ENCODE peak calls at places on chromosome 18, in eight cellular contexts. K, V, C, N, W, L, I and R are unnamed samples.

GRCh38 chr18:39966275-39966674 is 1988.8 kb upstream of the PIK3C3 start:
- DNase-seq in L (no peak), N (no peak), W (no peak), V (no peak), I (no peak), C (peak; percentile 11), K (no peak), R (no peak)

GRCh38 chr18:35457140-35457704 is 40.5 kb downstream of the INO80C start:
- DNase-seq in W (no peak), I (no peak), K (no peak), V (no peak), L (no peak), C (no peak), N (no peak), R (no peak)

GRCh38 chr18:814300-815084 is 2.5 kb upstream of the YES1 start:
- DNase-seq in I (no peak), L (no peak), K (no peak), N (no peak), V (no peak), C (no peak), W (no peak), R (no peak)

GRCh38 chr18:55048892-55049291 is 89.6 kb upstream of the CCDC68 start:
- DNase-seq in K (no peak), L (no peak), V (no peak), N (no peak), I (no peak), C (no peak), W (no peak), R (no peak)

GRCh38 chr18:45764000-45764686 is 40.2 kb downstream of the SLC14A1 start:
- DNase-seq in I (no peak), V (no peak), L (no peak), K (no peak), W (no peak), C (peak; percentile 43), N (no peak), R (no peak)

GRCh38 chr18:10524507-10525425 is 1.1 kb upstream of the NAPG start:
- DNase-seq in L (no peak), N (no peak), V (no peak), C (no peak), I (no peak), K (no peak), W (no peak), R (no peak)

GRCh38 chr18:54392621-54393023 is 34.9 kb downstream of the C18orf54 start:
- DNase-seq in V (peak; percentile 66), L (no peak), N (peak; percentile 78), K (no peak), I (no peak), C (peak; percentile 82), W (peak; percentile 30), R (no peak)

GRCh38 chr18:55833543-55833942 is 245.6 kb upstream of the TCF4 start:
- DNase-seq in W (no peak), I (no peak), V (no peak), K (no peak), L (peak; percentile 21), N (no peak), C (peak; percentile 75), R (no peak)

GRCh38 chr18:76421291-76422078 is 73.6 kb downstream of the ZNF516 start:
- DNase-seq in C (no peak), K (no peak), W (no peak), L (no peak), N (no peak), V (no peak), I (no peak), R (no peak)

GRCh38 chr18:63147010-63147409 is 172.6 kb downstream of the BCL2 start:
- DNase-seq in C (no peak), I (no peak), W (no peak), N (no peak), L (no peak), K (no peak), V (no peak), R (no peak)

GRCh38 chr18:63150326-63150725 is 169.2 kb downstream of the BCL2 start:
- DNase-seq in N (no peak), V (no peak), I (no peak), C (no peak), K (no peak), W (no peak), L (no peak), R (no peak)

GRCh38 chr18:63147973-63148372 is 171.6 kb downstream of the BCL2 start:
- DNase-seq in L (no peak), K (no peak), V (no peak), I (no peak), W (no peak), C (no peak), N (no peak), R (no peak)

GRCh38 chr18:63149200-63149587 is 170.4 kb downstream of the BCL2 start:
- DNase-seq in K (no peak), V (no peak), N (no peak), I (no peak), L (no peak), C (peak; percentile 24), W (no peak), R (no peak)

GRCh38 chr18:63148449-63149199 is 170.9 kb downstream of the BCL2 start:
- DNase-seq in K (no peak), N (no peak), L (peak; percentile 66), V (no peak), W (no peak), I (no peak), C (no peak), R (no peak)
- H3K27ac ChIP-seq in K (no peak overlapping the region), N (no peak overlapping the region), L (peak overlapping the region; percentile 65), V (no peak overlapping the region), W (no peak overlapping the region), I (no peak overlapping the region), C (no peak overlapping the region), R (no peak overlapping the region)

DNA sequence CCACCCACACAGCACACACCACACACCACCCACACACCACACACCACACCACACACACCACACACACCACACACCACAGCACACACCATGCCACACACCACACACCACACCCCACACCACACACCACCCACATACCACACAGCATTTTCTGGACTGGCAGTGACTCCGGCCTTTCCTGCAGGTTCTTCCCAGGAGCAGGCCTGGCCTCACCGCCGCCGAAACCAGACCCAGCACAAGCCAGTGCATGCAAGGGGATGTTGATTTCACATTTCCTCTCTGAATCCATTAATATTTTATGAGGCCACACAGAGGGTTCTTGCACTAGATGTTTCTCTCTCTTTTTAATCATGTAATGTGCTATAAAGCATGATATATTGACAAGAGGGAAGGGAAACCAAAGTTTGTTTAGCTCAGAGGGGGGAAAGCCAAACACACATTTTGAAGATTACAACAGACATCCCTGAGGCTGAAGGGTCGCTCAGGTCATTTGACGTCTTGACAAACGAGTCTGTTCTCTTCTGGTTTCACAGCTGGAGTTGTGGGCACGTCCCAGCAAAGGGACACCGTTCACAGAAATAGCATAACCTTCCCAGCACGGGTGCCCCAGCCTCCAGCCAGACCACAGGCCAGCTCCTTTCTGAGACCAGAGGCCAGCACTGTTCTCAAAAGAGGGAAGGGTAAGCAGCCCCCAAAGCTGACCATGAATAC is 340.6 kb upstream of the SALL3 start:
- DNase-seq in V (no peak), K (no peak), W (no peak), L (no peak), C (no peak), N (no peak), I (no peak), R (no peak)
- H3K27ac ChIP-seq in V (no peak overlapping the region), K (no peak overlapping the region), W (no peak overlapping the region), L (no peak overlapping the region), C (no peak overlapping the region), N (no peak overlapping the region), I (no peak overlapping the region), R (no peak overlapping the region)

DNA sequence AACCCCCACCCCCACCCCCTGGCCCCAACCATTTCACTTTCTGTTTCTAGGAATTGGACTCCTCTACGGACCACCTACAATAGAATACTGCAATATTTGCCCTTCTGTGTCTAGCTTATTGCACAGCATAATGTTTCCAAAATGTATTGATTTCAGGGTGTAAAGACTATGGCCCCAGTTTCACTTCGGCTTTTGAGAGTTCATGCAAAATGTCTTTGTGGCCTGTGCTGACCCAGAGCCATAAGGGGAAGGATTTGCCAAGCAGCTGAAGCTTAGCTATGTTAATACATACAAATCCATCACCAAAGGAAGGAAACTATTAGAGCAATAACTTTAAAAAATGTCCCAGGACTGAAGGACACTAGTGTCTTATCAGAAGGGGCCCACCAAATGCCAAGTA is 11.2 kb upstream of the ATP9B start:
- DNase-seq in V (no peak), L (no peak), K (no peak), C (no peak), W (no peak), I (no peak), N (no peak), R (no peak)
- H3K27ac ChIP-seq in V (no peak overlapping the region), L (no peak overlapping the region), K (no peak overlapping the region), C (no peak overlapping the region), W (no peak overlapping the region), I (no peak overlapping the region), N (no peak overlapping the region), R (no peak overlapping the region)

DNA sequence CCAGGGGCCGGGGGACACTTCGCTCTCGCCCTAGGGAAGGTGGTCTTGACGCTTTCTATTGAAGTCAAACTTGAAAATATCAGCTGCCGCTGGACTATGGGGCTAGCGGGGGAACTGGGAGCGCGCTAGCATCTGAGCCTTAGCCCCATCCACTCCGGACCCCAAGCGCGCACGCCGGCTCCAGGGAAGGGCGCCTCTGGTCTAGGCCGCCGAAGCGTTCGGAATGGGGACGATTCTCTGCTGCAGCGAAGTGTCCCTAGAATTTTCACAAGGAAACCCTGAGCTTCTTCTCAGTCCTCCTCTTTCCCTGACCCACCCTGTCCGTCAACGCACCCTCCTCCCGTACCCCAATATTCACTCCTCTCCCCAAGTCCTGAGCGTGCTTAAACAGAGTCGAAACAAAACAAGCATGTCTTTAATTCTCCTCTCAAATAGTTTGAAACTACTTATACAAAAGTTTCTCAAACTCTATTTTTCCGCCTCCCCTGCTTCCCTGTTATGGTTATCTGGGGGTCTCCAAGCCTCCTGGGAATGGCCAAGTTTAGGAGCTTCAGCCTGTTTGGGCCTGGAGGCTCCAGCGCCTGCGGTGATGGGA is 5.0 kb downstream of the RAX start:
- DNase-seq in C (no peak), V (no peak), L (no peak), I (no peak), W (no peak), K (no peak), N (no peak), R (no peak)
- H3K27ac ChIP-seq in C (no peak overlapping the region), V (no peak overlapping the region), L (no peak overlapping the region), I (no peak overlapping the region), W (no peak overlapping the region), K (no peak overlapping the region), N (no peak overlapping the region), R (no peak overlapping the region)

DNA sequence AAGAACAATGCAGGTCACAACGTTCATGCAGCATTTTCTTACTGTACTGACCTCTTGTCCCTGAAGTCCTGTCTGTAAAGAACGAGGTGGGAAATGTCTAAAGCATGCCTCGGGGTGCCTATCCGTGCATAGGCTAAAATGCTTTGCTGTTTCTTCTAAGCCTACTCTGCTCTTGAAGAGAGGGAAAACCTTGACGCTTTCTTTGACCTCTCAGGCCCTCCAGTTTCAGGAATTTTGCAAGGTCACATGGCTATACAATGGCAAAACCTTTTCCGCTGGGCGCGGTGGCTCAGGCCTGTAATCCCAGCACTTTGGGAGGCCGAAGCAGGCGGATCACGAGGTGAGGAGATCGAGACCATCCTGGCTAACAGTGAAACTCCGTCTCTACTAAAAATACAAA is 18.4 kb upstream of the ZNF532 start:
- DNase-seq in K (no peak), I (no peak), W (no peak), V (no peak), C (no peak), L (no peak), N (no peak), R (no peak)
- H3K27ac ChIP-seq in K (no peak overlapping the region), I (no peak overlapping the region), W (no peak overlapping the region), V (no peak overlapping the region), C (no peak overlapping the region), L (no peak overlapping the region), N (no peak overlapping the region), R (no peak overlapping the region)

GRCh38 chr18:23437357-23438045 is 15.6 kb upstream of the RIOK3 start:
- DNase-seq in K (peak; percentile 87), L (peak; percentile 76), V (peak; percentile 61), C (peak; percentile 83), N (peak; percentile 85), I (peak; percentile 78), W (peak; percentile 73), R (peak; percentile 83)
- H3K27ac ChIP-seq in K (peak overlapping the region; percentile 26), L (peak overlapping the region; percentile 41), V (peak overlapping the region; percentile 62), C (peak overlapping the region; percentile 67), N (no peak overlapping the region), I (no peak overlapping the region), W (peak overlapping the region; percentile 51), R (no peak overlapping the region)